ENCODE peak calls at places on chromosome 11, in seven cellular contexts. F is brain microvascular endothelial cell; A is H1; R is A172; V is AG08396; Z is stimulated activated CD8-positive, alpha-beta memory T cell treated with anti-CD3 and anti-CD28 coated beads, Interleukin-4, amount 100 ng/mL, for 48 hours; N is tibial artery. E is an unnamed sample.

GRCh38 chr11:128920651-128921050 is 22.0 kb downstream of the TP53AIP1 start:
- DNase-seq in F (no peak), A (no peak), R (no peak), V (no peak), Z (no peak), N (no peak), E (no peak)

GRCh38 chr11:126103150-126103549 is 40.5 kb upstream of the CDON start:
- DNase-seq in F (no peak), A (no peak), R (no peak), V (no peak), Z (no peak), N (no peak), E (no peak)

GRCh38 chr11:111777094-111778046 is 11.2 kb upstream of the PPP2R1B start:
- DNase-seq in F (peak), A (no peak), R (peak), V (peak), Z (no peak), N (no peak), E (peak)

GRCh38 chr11:74783241-74783871 is 34.7 kb downstream of the RNF169 start:
- DNase-seq in F (peak), A (no peak), R (peak), V (peak), Z (no peak), N (no peak), E (no peak)

GRCh38 chr11:86245369-86246292 is 1.1 kb downstream of the EED start:
- DNase-seq in F (no peak), A (no peak), R (no peak), V (no peak), Z (peak), N (no peak), E (no peak)

GRCh38 chr11:1557904-1558831 is 13.9 kb downstream of the DUSP8 start:
- DNase-seq in F (peak), A (no peak), R (peak), V (peak), Z (no peak), N (peak), E (no peak)

GRCh38 chr11:44243633-44244343 is 66.2 kb downstream of the ALX4 start:
- DNase-seq in F (peak), A (no peak), R (peak), V (peak), Z (no peak), N (no peak), E (no peak)

GRCh38 chr11:112526699-112527410 is 266.2 kb upstream of the PLET1 start:
- DNase-seq in F (no peak), A (no peak), R (peak), V (no peak), Z (peak), N (no peak), E (no peak)

GRCh38 chr11:114164546-114164945 is 105.0 kb downstream of the ZBTB16 start:
- DNase-seq in F (no peak), A (no peak), R (no peak), V (no peak), Z (no peak), N (no peak), E (no peak)

GRCh38 chr11:102238287-102238894 is 78.9 kb upstream of the BIRC3 start:
- DNase-seq in F (no peak), A (no peak), R (no peak), V (no peak), Z (no peak), N (no peak), E (no peak)

GRCh38 chr11:7974668-7975067 is 9.4 kb upstream of the NLRP10 start:
- DNase-seq in F (no peak), A (no peak), R (peak), V (no peak), Z (no peak), N (no peak), E (no peak)

GRCh38 chr11:2294340-2295290 is 7.1 kb downstream of the C11orf21 start:
- DNase-seq in F (no peak), A (peak), R (no peak), V (no peak), Z (peak), N (peak), E (no peak)

GRCh38 chr11:127950162-127950561 is 637.2 kb downstream of the ETS1 start:
- DNase-seq in F (no peak), A (no peak), R (no peak), V (no peak), Z (no peak), N (no peak), E (no peak)